ENCODE peak calls at places on chromosomes 1 and 21, in five cellular contexts. H, L, Q, G and R are unnamed samples. For H3K4me1, the result is how much of the 10 kb centered on the place peaks cover.

GRCh38 chr1:168179411-168180147 is 817 bp downstream of the TIPRL start:
- DNase-seq in L (no peak), G (peak), H (no peak), Q (no peak), R (no peak)

GRCh38 chr1:80776286-80776685 is 1024.4 kb upstream of the ADGRL2 start:
- DNase-seq in Q (no peak), H (no peak), L (no peak), G (no peak), R (no peak)

GRCh38 chr1:109393602-109394233 is 4.0 kb downstream of the SORT1 start:
- DNase-seq in G (no peak), Q (no peak), L (no peak), H (no peak), R (no peak)

GRCh38 chr21:43712268-43712942 is 6.5 kb upstream of the PDXK start:
- DNase-seq in Q (peak), L (peak), H (peak), G (no peak), R (peak)

GRCh38 chr1:47590523-47591225 is 152.8 kb downstream of the FOXD2 start:
- DNase-seq in Q (no peak), G (no peak), L (no peak), H (no peak), R (no peak)

GRCh38 chr1:108880850-108881249 is 4.1 kb downstream of the GPSM2 start:
- DNase-seq in Q (no peak), L (no peak), G (peak), H (no peak), R (no peak)

GRCh38 chr1:10852018-10852417 is 55.6 kb upstream of the CASZ1 start:
- DNase-seq in L (no peak), H (no peak), G (no peak), Q (no peak), R (no peak)

GRCh38 chr1:162674018-162674608 is 41.8 kb downstream of the DDR2 start:
- DNase-seq in H (no peak), Q (no peak), L (no peak), G (peak), R (no peak)

GRCh38 chr1:208054485-208054884 is 143.6 kb upstream of the CD34 start:
- DNase-seq in L (no peak), G (no peak), Q (no peak), H (no peak), R (no peak)

GRCh38 chr1:171434717-171435346 is 50.5 kb upstream of the PRRC2C start:
- DNase-seq in H (peak), Q (no peak), L (peak), G (peak), R (no peak)

GRCh38 chr21:39655589-39655988 is 42.8 kb downstream of the B3GALT5 start:
- DNase-seq in G (no peak), Q (no peak), L (no peak), H (no peak), R (no peak)

GRCh38 chr1:179178135-179178630 is 51.3 kb downstream of the ABL2 start:
- DNase-seq in Q (no peak), H (peak), L (no peak), G (no peak), R (no peak)

GRCh38 chr1:111921948-111922347 is 67.5 kb downstream of the KCND3 start:
- DNase-seq in H (no peak), G (no peak), Q (no peak), L (no peak), R (no peak)

GRCh38 chr1:145878724-145879123 is 6.9 kb downstream of the ANKRD35 start:
- DNase-seq in G (peak), L (no peak), Q (no peak), H (no peak), R (no peak)

GRCh38 chr1:53130598-53130877 is 11.9 kb downstream of the SLC1A7 start:
- DNase-seq in L (no peak), H (no peak), Q (no peak), G (no peak), R (no peak)

GRCh38 chr1:53195913-53196484 is 625 bp upstream of the CPT2 start:
- DNase-seq in H (no peak), G (no peak), L (no peak), Q (no peak), R (no peak)

GRCh38 chr1:48611841-48612240 is 139.8 kb upstream of the SPATA6 start:
- DNase-seq in G (no peak), Q (no peak), L (no peak), H (no peak), R (no peak)

GRCh38 chr1:231626951-231627614 is 493 bp downstream of the DISC1 start:
- DNase-seq in G (peak), L (no peak), H (peak), Q (peak), R (peak)

GRCh38 chr21:26140185-26140584 is 30.4 kb downstream of the APP start:
- DNase-seq in Q (peak), G (peak), H (peak), L (no peak), R (peak)

GRCh38 chr1:195113471-195113870 is 1494.8 kb downstream of the KCNT2 start:
- DNase-seq in G (peak), Q (no peak), H (no peak), L (no peak), R (no peak)

DNA sequence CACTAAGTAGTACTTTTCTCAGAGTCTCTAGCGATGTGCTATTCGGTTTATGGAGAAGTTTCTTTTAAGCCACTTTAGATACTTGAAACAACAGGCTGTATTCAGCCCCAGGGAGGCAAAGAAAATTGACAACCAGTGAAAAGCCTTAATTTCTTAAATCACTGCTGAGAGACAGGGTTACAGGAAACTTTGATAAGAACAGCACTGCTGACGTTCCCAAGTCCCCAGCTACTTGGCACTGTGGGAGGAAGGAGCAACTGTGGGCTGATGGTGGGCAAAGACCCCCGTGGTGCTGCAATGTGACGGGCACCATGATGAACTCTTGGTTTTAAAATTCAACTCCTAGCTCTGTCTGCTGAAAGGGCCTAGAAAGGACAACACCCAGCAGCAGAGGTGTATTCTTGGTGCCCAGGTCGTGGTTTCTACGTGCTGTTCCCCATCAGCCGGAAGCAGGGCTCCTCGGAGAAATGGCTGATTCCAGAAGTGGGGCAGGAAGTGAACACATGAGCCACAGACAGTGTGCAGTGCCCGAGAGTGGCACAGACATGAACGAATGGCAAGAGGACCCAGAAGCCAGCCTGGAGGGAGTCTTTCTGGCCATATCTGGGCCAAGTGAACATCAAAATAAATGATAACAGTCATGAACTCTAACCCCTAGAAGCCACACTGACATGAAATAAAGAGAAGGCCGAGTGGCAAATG is 5.3 kb downstream of the PTTG1IP start:
- DNase-seq in Q (no peak), G (no peak), H (peak), L (no peak), R (peak)
- H3K4me1 ChIP-seq in Q (half or more), G (under half), H (under half), L (under half), R (half or more)

GRCh38 chr21:42059721-42060120 is 11.4 kb upstream of the UMODL1 start:
- DNase-seq in Q (no peak), H (no peak), L (no peak), G (no peak), R (no peak)

GRCh38 chr21:42059141-42059540 is 12.0 kb upstream of the UMODL1 start:
- DNase-seq in H (no peak), Q (no peak), G (no peak), L (no peak), R (no peak)

GRCh38 chr21:42061195-42061865 is 9.8 kb upstream of the UMODL1 start:
- DNase-seq in H (peak), Q (peak), L (no peak), G (no peak), R (peak)

GRCh38 chr21:42058631-42059111 is 12.4 kb upstream of the UMODL1 start:
- DNase-seq in G (no peak), Q (no peak), L (no peak), H (no peak), R (no peak)

DNA sequence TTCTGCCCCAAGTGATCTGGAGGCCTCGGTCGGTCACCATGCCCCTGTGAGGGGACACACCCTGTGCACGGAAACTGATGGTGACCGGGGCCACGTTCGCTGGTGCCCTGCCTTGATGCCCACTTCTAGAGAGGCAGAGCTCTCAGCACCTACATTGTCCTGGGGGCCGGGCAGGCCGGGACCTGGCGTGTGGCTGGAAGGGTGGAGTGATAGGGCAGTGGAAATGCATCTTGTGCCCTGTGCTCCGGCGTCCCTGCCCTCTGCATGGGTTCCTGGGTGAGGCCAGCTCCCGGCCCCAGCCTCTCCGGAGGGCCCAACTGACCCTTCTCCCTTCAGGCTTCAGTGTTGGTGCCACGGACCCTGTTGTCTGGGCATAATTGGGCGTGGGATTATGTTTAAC is 11.0 kb upstream of the UMODL1 start:
- DNase-seq in G (no peak), L (no peak), Q (no peak), H (no peak), R (peak)
- H3K4me1 ChIP-seq in G (under half), L (under half), Q (under half), H (under half), R (half or more)

GRCh38 chr1:205243355-205244191 is 15.8 kb downstream of the TMCC2 start:
- DNase-seq in H (peak), L (no peak), Q (no peak), G (no peak), R (no peak)

GRCh38 chr1:205240118-205240517 is 12.4 kb downstream of the TMCC2 start:
- DNase-seq in G (peak), H (peak), Q (no peak), L (no peak), R (no peak)

GRCh38 chr1:205239078-205239477 is 11.3 kb downstream of the TMCC2 start:
- DNase-seq in Q (no peak), H (peak), L (no peak), G (no peak), R (no peak)

GRCh38 chr1:205240569-205240968 is 12.8 kb downstream of the TMCC2 start:
- DNase-seq in G (no peak), H (no peak), L (no peak), Q (no peak), R (no peak)

DNA sequence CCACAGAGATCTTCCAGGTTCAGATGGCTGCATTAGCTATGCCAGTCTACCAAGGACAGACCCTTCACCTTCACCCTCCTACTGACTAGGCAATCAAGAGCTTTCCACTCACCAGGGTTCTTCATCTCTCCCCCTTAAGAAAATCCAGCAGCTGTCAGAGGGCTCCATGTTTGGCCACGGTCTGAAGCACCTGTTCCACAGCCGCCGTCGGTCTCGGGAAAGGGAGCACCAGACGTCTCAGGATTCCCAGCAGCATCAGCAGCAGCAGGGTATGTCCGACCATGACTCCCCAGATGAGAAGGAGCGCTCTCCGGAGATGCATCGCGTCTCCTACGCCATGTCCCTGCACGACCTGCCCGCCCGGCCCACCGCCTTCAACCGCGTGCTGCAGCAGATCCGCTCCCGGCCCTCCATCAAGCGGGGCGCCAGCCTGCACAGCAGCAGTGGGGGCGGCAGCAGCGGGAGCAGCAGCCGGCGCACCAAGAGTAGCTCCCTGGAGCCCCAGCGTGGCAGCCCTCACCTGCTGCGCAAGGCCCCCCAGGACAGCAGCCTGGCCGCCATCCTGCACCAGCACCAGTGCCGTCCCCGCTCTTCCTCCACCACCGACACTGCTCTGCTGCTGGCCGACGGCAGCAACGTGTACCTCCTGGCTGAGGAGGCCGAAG is 13.8 kb downstream of the TMCC2 start:
- DNase-seq in G (no peak), Q (no peak), L (no peak), H (peak), R (no peak)
- H3K4me1 ChIP-seq in G (under half), Q (under half), L (under half), H (under half), R (under half)

DNA sequence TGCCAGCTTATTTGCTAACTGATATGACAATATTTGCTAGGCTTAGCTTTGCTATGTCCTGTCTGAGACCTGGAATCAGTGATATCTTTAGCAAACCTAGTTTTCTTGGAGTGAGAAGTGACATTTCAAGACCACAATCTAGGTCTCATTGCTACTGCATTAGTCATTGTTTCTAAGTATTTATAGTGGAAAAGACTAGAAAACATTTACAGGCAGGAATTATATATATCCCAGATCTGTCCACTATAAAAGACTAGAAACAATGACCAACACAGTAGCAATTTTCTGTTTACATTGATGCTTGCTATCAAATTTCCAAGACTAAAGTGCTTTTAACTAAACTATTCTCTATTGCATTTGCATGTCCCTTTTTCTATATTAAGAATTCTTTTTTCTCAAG is 5.0 kb upstream of the RGS18 start:
- DNase-seq in L (no peak), H (no peak), Q (no peak), G (peak), R (no peak)
- H3K4me1 ChIP-seq in L (under half), H (under half), Q (under half), G (under half), R (under half)

GRCh38 chr1:5951846-5952410 is 40.3 kb downstream of the NPHP4 start:
- DNase-seq in G (no peak), L (no peak), Q (no peak), H (no peak), R (no peak)
- H3K4me1 ChIP-seq in G (under half), L (under half), Q (under half), H (under half), R (under half)

GRCh38 chr1:156504062-156504813 is 3.7 kb upstream of the MEF2D start:
- DNase-seq in G (no peak), L (no peak), H (no peak), Q (no peak), R (no peak)
- H3K4me1 ChIP-seq in G (under half), L (under half), H (under half), Q (half or more), R (half or more)

GRCh38 chr1:20074725-20075171 is 4.8 kb downstream of the PLA2G5 start:
- DNase-seq in H (no peak), Q (no peak), L (no peak), G (no peak), R (no peak)

GRCh38 chr1:20074046-20074724 is 4.2 kb downstream of the PLA2G5 start:
- DNase-seq in Q (no peak), H (no peak), L (no peak), G (no peak), R (no peak)

GRCh38 chr1:20076695-20077461 is 6.9 kb downstream of the PLA2G5 start:
- DNase-seq in Q (no peak), H (no peak), L (no peak), G (no peak), R (no peak)

GRCh38 chr1:20076223-20076622 is 6.2 kb downstream of the PLA2G5 start:
- DNase-seq in L (no peak), H (no peak), Q (no peak), G (no peak), R (no peak)

DNA sequence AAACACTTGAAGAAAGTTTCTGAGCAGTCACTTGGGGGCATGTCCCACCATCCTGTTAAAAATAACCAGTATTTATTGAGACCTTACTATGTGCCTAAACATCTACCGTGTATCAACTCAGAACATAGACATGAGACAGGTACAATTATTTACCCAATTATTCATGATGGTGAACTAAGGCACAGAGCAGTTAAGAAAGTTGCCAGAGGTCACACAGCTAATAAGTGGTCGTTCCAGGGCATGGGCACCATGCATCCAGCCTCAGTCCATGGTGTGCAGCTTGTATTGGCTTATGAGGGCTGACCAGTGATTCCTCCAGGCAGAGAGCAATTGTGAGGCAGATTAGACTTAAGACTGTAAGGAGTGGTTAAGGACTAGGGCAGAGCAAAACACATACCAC is 5.4 kb downstream of the PLA2G5 start:
- DNase-seq in Q (no peak), L (no peak), G (no peak), H (no peak), R (no peak)
- H3K4me1 ChIP-seq in Q (under half), L (under half), G (under half), H (under half), R (under half)

GRCh38 chr1:173303984-173304383 is 96.9 kb upstream of the TNFSF4 start:
- DNase-seq in L (no peak), Q (no peak), G (no peak), H (no peak), R (no peak)
- H3K4me1 ChIP-seq in L (under half), Q (under half), G (under half), H (under half), R (under half)

GRCh38 chr1:68197891-68198290 is 34.4 kb downstream of the WLS start:
- DNase-seq in H (no peak), G (no peak), L (peak), Q (no peak), R (no peak)

GRCh38 chr1:68199603-68200002 is 32.7 kb downstream of the WLS start:
- DNase-seq in Q (no peak), H (no peak), L (no peak), G (no peak), R (no peak)

GRCh38 chr1:68196676-68197075 is 35.6 kb downstream of the WLS start:
- DNase-seq in G (peak), L (no peak), Q (no peak), H (no peak), R (no peak)

GRCh38 chr1:68197459-68197858 is 34.9 kb downstream of the WLS start:
- DNase-seq in Q (no peak), H (no peak), L (no peak), G (no peak), R (no peak)

GRCh38 chr1:68198752-68199151 is 33.6 kb downstream of the WLS start:
- DNase-seq in Q (no peak), L (peak), G (no peak), H (no peak), R (no peak)
- H3K4me1 ChIP-seq in Q (under half), L (under half), G (under half), H (under half), R (half or more)